ENCODE peak calls at places on chromosome 4, in five cellular contexts. One of them, this sample, is unnamed. For H3K9me3, the result is how much of the 10 kb centered on the place peaks cover.

GRCh38 chr4:88981993-88982392 is 75.0 kb downstream of the FAM13A start:
- DNase-seq in heart right ventricle: no peak
- DNase-seq in psoas muscle: no peak
- DNase-seq in GM12878: no peak
- DNase-seq in neuronal stem cell: no peak
- DNase-seq in this sample: no peak

GRCh38 chr4:168679397-168680176 is 182.7 kb downstream of the PALLD start:
- DNase-seq in neuronal stem cell: no peak
- DNase-seq in psoas muscle: no peak
- DNase-seq in heart right ventricle: no peak
- DNase-seq in GM12878: no peak
- DNase-seq in this sample: no peak

GRCh38 chr4:145061325-145061920 is 36.6 kb downstream of the ANAPC10 start:
- DNase-seq in GM12878: no peak
- DNase-seq in heart right ventricle: no peak
- DNase-seq in neuronal stem cell: peak
- DNase-seq in psoas muscle: no peak
- DNase-seq in this sample: no peak

GRCh38 chr4:188190461-188190860 is 51.2 kb downstream of the TRIML1 start:
- DNase-seq in GM12878: no peak
- DNase-seq in neuronal stem cell: no peak
- DNase-seq in psoas muscle: no peak
- DNase-seq in heart right ventricle: no peak
- DNase-seq in this sample: no peak

GRCh38 chr4:113899260-113900177 is 79.9 kb downstream of the ARSJ start:
- DNase-seq in psoas muscle: no peak
- DNase-seq in heart right ventricle: no peak
- DNase-seq in GM12878: peak
- DNase-seq in neuronal stem cell: no peak
- DNase-seq in this sample: no peak

GRCh38 chr4:73275318-73275654 is 16.7 kb upstream of the ANKRD17 start:
- DNase-seq in psoas muscle: no peak
- DNase-seq in neuronal stem cell: no peak
- DNase-seq in heart right ventricle: no peak
- DNase-seq in GM12878: no peak
- DNase-seq in this sample: no peak

GRCh38 chr4:32775049-32775448 is 2054.9 kb downstream of the PCDH7 start:
- DNase-seq in heart right ventricle: no peak
- DNase-seq in psoas muscle: no peak
- DNase-seq in neuronal stem cell: peak
- DNase-seq in GM12878: no peak
- DNase-seq in this sample: no peak

GRCh38 chr4:34720563-34720962 is 1523.8 kb downstream of the ARAP2 start:
- DNase-seq in psoas muscle: no peak
- DNase-seq in heart right ventricle: no peak
- DNase-seq in GM12878: no peak
- DNase-seq in neuronal stem cell: peak
- DNase-seq in this sample: no peak

GRCh38 chr4:169619518-169619957 is 840 bp upstream of the CLCN3 start:
- DNase-seq in GM12878: no peak
- DNase-seq in neuronal stem cell: peak
- DNase-seq in heart right ventricle: peak
- DNase-seq in psoas muscle: no peak
- DNase-seq in this sample: no peak

GRCh38 chr4:8412288-8412687 is 28.2 kb downstream of the ACOX3 start:
- DNase-seq in heart right ventricle: no peak
- DNase-seq in GM12878: no peak
- DNase-seq in psoas muscle: no peak
- DNase-seq in neuronal stem cell: no peak
- DNase-seq in this sample: no peak

GRCh38 chr4:124167602-124168001 is 544.9 kb downstream of the ANKRD50 start:
- DNase-seq in neuronal stem cell: no peak
- DNase-seq in heart right ventricle: no peak
- DNase-seq in GM12878: no peak
- DNase-seq in psoas muscle: no peak
- DNase-seq in this sample: no peak

GRCh38 chr4:13989496-13989895 is 362.0 kb upstream of the BOD1L1 start:
- DNase-seq in neuronal stem cell: no peak
- DNase-seq in heart right ventricle: no peak
- DNase-seq in psoas muscle: no peak
- DNase-seq in GM12878: no peak
- DNase-seq in this sample: no peak

GRCh38 chr4:152990471-152991131 is 54.5 kb downstream of the FHDC1 start:
- DNase-seq in GM12878: no peak
- DNase-seq in heart right ventricle: no peak
- DNase-seq in psoas muscle: no peak
- DNase-seq in neuronal stem cell: no peak
- DNase-seq in this sample: no peak

GRCh38 chr4:66906314-66906713 is 639.0 kb downstream of the CENPC start:
- DNase-seq in psoas muscle: no peak
- DNase-seq in neuronal stem cell: no peak
- DNase-seq in GM12878: no peak
- DNase-seq in heart right ventricle: no peak
- DNase-seq in this sample: no peak

GRCh38 chr4:58983887-58984286 is 1873.7 kb upstream of the IGFBP7 start:
- DNase-seq in GM12878: no peak
- DNase-seq in heart right ventricle: no peak
- DNase-seq in psoas muscle: no peak
- DNase-seq in neuronal stem cell: no peak
- DNase-seq in this sample: no peak

GRCh38 chr4:85759392-85759791 is 284.4 kb downstream of the ARHGAP24 start:
- DNase-seq in psoas muscle: no peak
- DNase-seq in neuronal stem cell: no peak
- DNase-seq in heart right ventricle: no peak
- DNase-seq in GM12878: no peak
- DNase-seq in this sample: no peak

GRCh38 chr4:168309781-168310180 is 8.8 kb downstream of the DDX60 start:
- DNase-seq in psoas muscle: no peak
- DNase-seq in neuronal stem cell: no peak
- DNase-seq in heart right ventricle: no peak
- DNase-seq in GM12878: no peak
- DNase-seq in this sample: no peak

GRCh38 chr4:123233409-123233808 is 163.2 kb upstream of the SPRY1 start:
- DNase-seq in heart right ventricle: no peak
- DNase-seq in GM12878: no peak
- DNase-seq in psoas muscle: no peak
- DNase-seq in neuronal stem cell: no peak
- DNase-seq in this sample: no peak

GRCh38 chr4:101697266-101697665 is 93.3 kb upstream of the BANK1 start:
- DNase-seq in psoas muscle: no peak
- DNase-seq in GM12878: no peak
- DNase-seq in neuronal stem cell: no peak
- DNase-seq in heart right ventricle: no peak
- DNase-seq in this sample: no peak

GRCh38 chr4:7516116-7516772 is 81.5 kb upstream of the PSAPL1 start:
- DNase-seq in GM12878: no peak
- DNase-seq in psoas muscle: no peak
- DNase-seq in neuronal stem cell: no peak
- DNase-seq in heart right ventricle: no peak
- DNase-seq in this sample: no peak

GRCh38 chr4:107037188-107037587 is 1.1 kb upstream of the DKK2 start:
- DNase-seq in psoas muscle: peak
- DNase-seq in heart right ventricle: no peak
- DNase-seq in neuronal stem cell: peak
- DNase-seq in GM12878: no peak
- DNase-seq in this sample: peak

GRCh38 chr4:52833941-52834525 is 28.1 kb upstream of the RASL11B start:
- DNase-seq in psoas muscle: no peak
- DNase-seq in neuronal stem cell: no peak
- DNase-seq in GM12878: no peak
- DNase-seq in heart right ventricle: no peak
- DNase-seq in this sample: no peak

GRCh38 chr4:170102426-170102825 is 12.7 kb upstream of the AADAT start:
- DNase-seq in neuronal stem cell: no peak
- DNase-seq in psoas muscle: no peak
- DNase-seq in heart right ventricle: no peak
- DNase-seq in GM12878: no peak
- DNase-seq in this sample: peak

GRCh38 chr4:160034501-160034900 is 931.6 kb downstream of the RAPGEF2 start:
- DNase-seq in heart right ventricle: no peak
- DNase-seq in GM12878: no peak
- DNase-seq in psoas muscle: no peak
- DNase-seq in neuronal stem cell: no peak
- DNase-seq in this sample: no peak

GRCh38 chr4:78599931-78600375 is 48.4 kb downstream of the ANXA3 start:
- DNase-seq in heart right ventricle: peak
- DNase-seq in GM12878: no peak
- DNase-seq in neuronal stem cell: no peak
- DNase-seq in psoas muscle: no peak
- DNase-seq in this sample: no peak

DNA sequence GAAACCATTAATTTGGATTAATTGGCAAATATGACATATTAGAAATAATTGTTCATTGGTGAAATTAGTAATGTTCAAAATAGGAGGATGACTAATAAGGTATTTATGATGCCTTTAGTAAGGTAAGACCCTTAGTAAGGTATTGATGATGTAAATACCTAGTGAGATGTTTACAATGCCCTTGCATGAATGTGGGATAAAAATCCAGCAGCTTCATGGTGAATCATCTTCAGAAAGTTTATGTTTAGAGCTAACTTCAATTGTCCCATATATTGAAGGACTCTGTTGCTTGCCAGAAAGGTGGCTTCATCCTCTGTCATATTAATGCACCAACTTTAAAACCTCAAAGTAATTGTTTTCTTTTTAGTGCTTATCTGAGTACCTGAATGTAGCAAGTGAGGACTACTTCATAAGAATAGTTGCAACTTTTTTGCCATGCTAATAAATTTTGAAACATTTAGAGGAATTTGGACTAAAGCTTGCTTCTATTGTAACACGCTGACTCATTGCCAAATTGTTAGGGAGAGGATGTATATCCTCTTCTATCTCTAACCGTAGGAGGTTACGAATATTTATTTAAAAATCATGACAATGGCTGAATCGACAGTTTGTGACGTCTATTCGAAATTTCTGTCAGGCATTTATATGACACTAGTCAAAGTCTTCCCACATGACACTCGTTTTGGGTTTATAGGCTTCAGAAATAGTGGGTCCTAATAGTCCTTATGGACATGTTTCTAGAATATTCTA is 174.1 kb upstream of the HS3ST1 start:
- DNase-seq in psoas muscle: no peak
- DNase-seq in neuronal stem cell: no peak
- DNase-seq in GM12878: no peak
- DNase-seq in heart right ventricle: no peak
- DNase-seq in this sample: no peak
- H3K9me3 ChIP-seq in psoas muscle: under half
- H3K9me3 ChIP-seq in neuronal stem cell: under half
- H3K9me3 ChIP-seq in GM12878: under half
- H3K9me3 ChIP-seq in heart right ventricle: under half
- H3K9me3 ChIP-seq in this sample: under half

GRCh38 chr4:180809439-180809838 is 1433.8 kb upstream of the TENM3 start:
- DNase-seq in psoas muscle: no peak
- DNase-seq in heart right ventricle: no peak
- DNase-seq in GM12878: no peak
- DNase-seq in neuronal stem cell: no peak
- DNase-seq in this sample: no peak

GRCh38 chr4:180810581-180810980 is 1432.6 kb upstream of the TENM3 start:
- DNase-seq in psoas muscle: no peak
- DNase-seq in neuronal stem cell: no peak
- DNase-seq in heart right ventricle: no peak
- DNase-seq in GM12878: no peak
- DNase-seq in this sample: no peak

GRCh38 chr4:180811556-180811955 is 1431.6 kb upstream of the TENM3 start:
- DNase-seq in neuronal stem cell: no peak
- DNase-seq in GM12878: no peak
- DNase-seq in psoas muscle: no peak
- DNase-seq in heart right ventricle: no peak
- DNase-seq in this sample: no peak

GRCh38 chr4:180805101-180805500 is 1438.1 kb upstream of the TENM3 start:
- DNase-seq in heart right ventricle: no peak
- DNase-seq in psoas muscle: no peak
- DNase-seq in GM12878: no peak
- DNase-seq in neuronal stem cell: no peak
- DNase-seq in this sample: no peak

DNA sequence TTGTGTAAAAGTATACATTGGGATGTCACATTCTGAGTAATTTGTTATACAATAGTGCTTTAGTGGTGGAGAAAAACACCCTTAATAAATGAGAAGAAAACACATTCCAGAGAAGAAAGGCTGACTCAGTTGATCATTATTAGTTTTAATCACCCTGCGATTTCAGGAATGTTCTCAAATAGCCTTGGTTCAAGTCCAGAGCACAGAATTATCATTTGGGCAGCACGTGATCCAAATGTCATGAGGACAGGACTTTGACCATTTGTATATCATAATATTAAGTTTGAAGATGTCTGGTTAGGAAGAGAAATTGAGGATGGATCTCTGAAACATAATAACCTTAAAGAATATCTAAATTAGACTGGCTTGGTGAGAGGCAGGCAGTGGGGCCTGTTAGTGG is 1434.3 kb upstream of the TENM3 start:
- DNase-seq in psoas muscle: no peak
- DNase-seq in heart right ventricle: no peak
- DNase-seq in GM12878: no peak
- DNase-seq in neuronal stem cell: no peak
- DNase-seq in this sample: no peak
- H3K4me3 ChIP-seq in psoas muscle: no peak
- H3K4me3 ChIP-seq in heart right ventricle: no peak
- H3K4me3 ChIP-seq in GM12878: no peak
- H3K4me3 ChIP-seq in neuronal stem cell: no peak
- H3K4me3 ChIP-seq in this sample: no peak

DNA sequence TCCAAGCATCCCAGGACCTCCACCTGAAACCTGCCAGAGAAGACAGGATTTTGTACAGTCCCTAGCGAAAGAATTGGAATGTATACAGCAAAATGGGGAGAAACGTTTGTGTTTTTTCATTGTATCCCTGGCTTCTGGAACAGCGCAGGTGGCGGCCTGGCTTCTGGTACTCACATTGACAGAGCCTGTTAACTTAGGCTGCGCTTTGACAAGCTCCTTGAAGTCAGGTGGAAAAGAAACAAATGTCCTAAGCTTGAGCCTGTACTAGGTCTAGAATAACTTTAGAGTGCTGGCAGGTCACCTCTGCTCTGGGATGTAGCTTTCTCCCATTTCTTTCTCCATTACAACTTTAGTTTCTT is 343.7 kb upstream of the KLF3 start:
- DNase-seq in neuronal stem cell: no peak
- DNase-seq in heart right ventricle: no peak
- DNase-seq in GM12878: no peak
- DNase-seq in psoas muscle: no peak
- DNase-seq in this sample: no peak
- H3K27ac ChIP-seq in neuronal stem cell: no peak
- H3K27ac ChIP-seq in heart right ventricle: peak
- H3K27ac ChIP-seq in GM12878: peak
- H3K27ac ChIP-seq in psoas muscle: peak
- H3K27ac ChIP-seq in this sample: no peak

DNA sequence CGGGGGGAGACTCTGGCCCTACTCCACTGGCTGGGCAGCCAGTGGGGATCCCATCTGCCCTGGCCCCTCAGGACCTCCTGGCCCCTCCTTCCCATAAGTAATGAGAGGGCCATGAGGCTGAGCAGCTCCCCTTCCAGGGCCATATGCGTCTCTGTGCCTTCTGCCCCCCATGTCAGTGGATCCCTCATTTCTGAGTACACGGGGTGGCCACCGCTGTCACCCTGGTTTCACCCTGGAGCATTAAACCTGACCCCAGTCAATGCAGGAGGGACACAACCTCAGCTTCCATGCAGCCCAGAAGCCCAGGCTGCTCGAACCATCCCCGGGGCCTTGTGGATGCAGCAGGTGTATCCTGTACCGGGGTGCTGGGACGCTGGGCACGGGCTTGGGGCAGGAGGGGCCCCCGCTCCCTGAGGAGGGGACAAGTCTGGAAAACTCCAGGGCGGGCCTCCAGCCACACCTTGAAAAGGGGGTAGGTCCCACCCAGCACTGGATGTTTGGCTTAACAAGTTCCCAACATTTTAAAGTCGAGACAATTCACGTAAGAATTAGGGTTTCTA is 24.2 kb downstream of the ATP5ME start:
- DNase-seq in neuronal stem cell: no peak
- DNase-seq in psoas muscle: no peak
- DNase-seq in heart right ventricle: no peak
- DNase-seq in GM12878: no peak
- DNase-seq in this sample: peak
- H3K9me3 ChIP-seq in neuronal stem cell: under half
- H3K9me3 ChIP-seq in psoas muscle: under half
- H3K9me3 ChIP-seq in heart right ventricle: under half
- H3K9me3 ChIP-seq in GM12878: under half
- H3K9me3 ChIP-seq in this sample: under half